ENCODE peak calls at places on chromosomes 2 and 18, in four cellular contexts. J, T, O and W are unnamed samples.

GRCh38 chr2:226256709-226257401 is 542.8 kb downstream of the IRS1 start:
- DNase-seq in O (no peak), T (no peak), J (no peak), W (no peak)

GRCh38 chr2:219269362-219270054 is 9.7 kb upstream of the DNAJB2 start:
- DNase-seq in J (peak; percentile 81), O (peak; percentile 38), T (peak; percentile 66), W (no peak)

GRCh38 chr2:191166756-191167445 is 16.1 kb upstream of the STAT4 start:
- DNase-seq in T (no peak), O (no peak), J (no peak), W (no peak)

GRCh38 chr18:31248783-31249521 is 69.0 kb upstream of the DSG1 start:
- DNase-seq in O (no peak), T (no peak), J (no peak), W (no peak)

GRCh38 chr18:59505311-59505710 is 146.2 kb upstream of the LMAN1 start:
- DNase-seq in O (no peak), J (no peak), T (no peak), W (no peak)

GRCh38 chr18:32712860-32713259 is 60.0 kb downstream of the KLHL14 start:
- DNase-seq in O (no peak), J (no peak), T (no peak), W (no peak)

GRCh38 chr2:108810993-108811957 is 24.7 kb downstream of the CCDC138 start:
- DNase-seq in O (no peak), J (no peak), T (no peak), W (no peak)

GRCh38 chr2:18454692-18455255 is 105.7 kb downstream of the RDH14 start:
- DNase-seq in T (no peak), J (no peak), O (no peak), W (no peak)

GRCh38 chr2:25491966-25492532 is 150.3 kb upstream of the DNMT3A start:
- DNase-seq in O (no peak), J (no peak), T (no peak), W (no peak)

GRCh38 chr2:62505649-62506420 is at the start of gene TMEM17:
- DNase-seq in O (peak; percentile 97), J (peak; percentile 96), T (peak; percentile 93), W (peak; percentile 94)

GRCh38 chr2:230325316-230326243 is 1.4 kb upstream of the SP140L start:
- DNase-seq in J (no peak), T (no peak), O (no peak), W (no peak)

GRCh38 chr2:223943561-223944008 is 1.6 kb downstream of the WDFY1 start:
- DNase-seq in T (no peak), J (no peak), O (no peak), W (no peak)

GRCh38 chr2:69054431-69054830 is 41.5 kb downstream of the ANTXR1 start:
- DNase-seq in J (no peak), T (no peak), O (no peak), W (no peak)

GRCh38 chr2:114265256-114265655 is 177.2 kb upstream of the DPP10 start:
- DNase-seq in T (no peak), J (no peak), O (no peak), W (no peak)

GRCh38 chr2:240139666-240140393 is 628 bp downstream of the OTOS start:
- DNase-seq in O (peak; percentile 64), J (peak; percentile 49), T (peak; percentile 34), W (no peak)

GRCh38 chr2:18473241-18473841 is 87.1 kb downstream of the RDH14 start:
- DNase-seq in T (no peak), J (no peak), O (no peak), W (peak; percentile 21)

GRCh38 chr2:233831011-233831721 is 23.2 kb downstream of the HJURP start:
- DNase-seq in J (peak; percentile 66), O (peak; percentile 53), T (no peak), W (no peak)

GRCh38 chr2:55232084-55232862 is at the start of the genes CLHC1 and RPS27A:
- DNase-seq in T (peak; percentile 93), J (peak; percentile 96), O (peak; percentile 98), W (peak; percentile 93)

GRCh38 chr18:24560511-24560981 is 100.1 kb downstream of the HRH4 start:
- DNase-seq in T (no peak), O (no peak), J (no peak), W (no peak)

GRCh38 chr2:72129676-72130340 is 17.9 kb downstream of the CYP26B1 start:
- DNase-seq in T (no peak), O (no peak), J (no peak), W (no peak)

GRCh38 chr2:140600116-140600515 is 1530.7 kb downstream of the LRP1B start:
- DNase-seq in J (no peak), O (no peak), T (no peak), W (no peak)

GRCh38 chr2:186349508-186349907 is 136.6 kb upstream of the ZC3H15 start:
- DNase-seq in T (no peak), O (no peak), J (no peak), W (no peak)

GRCh38 chr18:7722955-7723354 is 155.8 kb downstream of the PTPRM start:
- DNase-seq in O (no peak), J (no peak), T (no peak), W (no peak)

GRCh38 chr18:74896390-74896991 is 298.8 kb downstream of the ZNF407 start:
- DNase-seq in O (no peak), J (no peak), T (no peak), W (no peak)

GRCh38 chr2:106572541-106573148 is 85.5 kb downstream of the CD8B2 start:
- DNase-seq in T (no peak), O (no peak), J (no peak), W (no peak)

GRCh38 chr18:49561377-49562193 is at the start of gene LIPG:
- DNase-seq in O (no peak), T (peak; percentile 58), J (peak; percentile 77), W (no peak)

GRCh38 chr2:30412392-30413321 is 34.4 kb upstream of the LCLAT1 start:
- DNase-seq in O (no peak), J (peak; percentile 77), T (no peak), W (peak; percentile 63)

GRCh38 chr2:8146329-8147048 is 535.4 kb upstream of the ID2 start:
- DNase-seq in J (no peak), O (no peak), T (no peak), W (no peak)

GRCh38 chr18:34592961-34593382 is 117.1 kb upstream of the DTNA start:
- DNase-seq in J (peak; percentile 76), O (peak; percentile 84), T (peak; percentile 44), W (peak; percentile 53)

GRCh38 chr2:18271370-18272147 is 288.9 kb downstream of the RDH14 start:
- DNase-seq in J (peak; percentile 52), T (no peak), O (no peak), W (no peak)

GRCh38 chr2:133710613-133711012 is 142.3 kb upstream of the NCKAP5 start:
- DNase-seq in T (no peak), J (no peak), O (no peak), W (no peak)

GRCh38 chr2:239379641-239380170 is 21.1 kb downstream of the HDAC4 start:
- DNase-seq in J (peak; percentile 72), T (peak; percentile 42), O (peak; percentile 73), W (no peak)

GRCh38 chr2:25492726-25493125 is 151.0 kb upstream of the DNMT3A start:
- DNase-seq in J (no peak), O (no peak), T (no peak), W (no peak)

GRCh38 chr2:184923751-184924150 is 325.4 kb downstream of the ZNF804A start:
- DNase-seq in J (no peak), O (no peak), T (no peak), W (no peak)
- H3K9me3 ChIP-seq in J (no peaks in the 10 kb centered on the region), O (no peaks in the 10 kb centered on the region), T (no peaks in the 10 kb centered on the region), W (peaks cover 72% of the 10 kb centered on the region)

DNA sequence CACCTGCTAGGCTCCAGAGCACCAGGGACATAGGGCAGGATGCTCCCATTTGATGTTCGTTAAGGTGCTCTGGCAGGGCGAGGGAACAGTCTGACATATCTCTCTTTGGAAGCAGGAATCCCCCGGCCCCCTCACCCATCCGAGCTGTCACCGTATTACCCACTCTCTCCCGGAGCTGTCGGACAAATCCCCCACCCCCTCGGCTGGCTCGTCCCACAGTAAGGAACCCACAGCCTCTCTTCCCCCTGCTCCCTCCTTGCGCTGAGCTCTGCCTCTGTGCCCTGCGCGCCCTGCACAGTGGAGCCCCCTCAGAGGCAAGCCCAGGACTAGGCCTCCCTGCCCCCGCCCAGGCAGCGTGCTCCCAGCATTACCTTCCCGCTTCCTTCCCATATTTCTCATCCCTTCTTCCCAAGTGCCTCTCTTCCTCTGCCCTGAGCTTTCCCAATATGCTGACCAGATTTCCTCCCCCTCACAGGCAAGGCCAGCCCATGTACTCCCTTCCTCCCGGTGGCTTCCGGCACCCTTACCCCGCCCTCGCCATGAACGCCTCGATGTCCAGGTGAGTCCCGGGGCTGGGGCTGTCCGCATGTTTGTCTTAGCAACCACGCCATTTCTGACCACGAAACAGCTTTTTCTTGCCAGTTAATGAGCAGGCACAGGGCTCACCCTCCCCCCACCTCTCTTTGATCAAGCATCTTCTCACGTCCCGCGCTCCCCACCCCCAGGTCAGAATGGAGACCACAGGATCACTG is 23.8 kb downstream of the TGOLN2 start:
- DNase-seq in T (no peak), O (peak; percentile 63), J (no peak), W (no peak)
- H3K4me3 ChIP-seq in T (no peak overlapping the region), O (no peak overlapping the region), J (no peak overlapping the region), W (no peak overlapping the region)

DNA sequence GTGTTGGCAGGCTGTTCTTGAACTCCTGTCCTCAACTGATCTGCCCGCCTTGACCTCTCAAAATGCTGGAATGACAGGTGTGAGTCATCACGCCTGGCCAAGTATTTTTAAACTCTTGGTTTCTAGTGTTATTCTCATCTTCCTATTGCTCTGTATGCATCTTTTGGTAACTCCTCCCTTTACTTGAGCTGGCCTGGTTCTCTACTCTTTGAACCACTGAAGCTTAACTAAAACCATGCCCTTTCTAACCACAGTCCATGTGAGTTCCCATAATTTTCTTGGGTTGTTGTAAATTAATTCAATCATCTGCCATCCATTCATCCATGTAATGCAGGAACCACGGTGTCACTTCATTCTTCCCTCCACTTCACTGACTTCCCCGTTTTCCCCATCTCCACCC is 1131.3 kb downstream of the DPP10 start:
- DNase-seq in T (no peak), O (no peak), J (no peak), W (no peak)
- H3K9me3 ChIP-seq in T (no peaks in the 10 kb centered on the region), O (peaks cover 1% of the 10 kb centered on the region), J (no peaks in the 10 kb centered on the region), W (peaks cover 3% of the 10 kb centered on the region)

GRCh38 chr18:4196358-4196757 is 258.7 kb downstream of the DLGAP1 start:
- DNase-seq in T (no peak), O (no peak), J (no peak), W (no peak)

GRCh38 chr18:4203525-4203924 is 251.6 kb downstream of the DLGAP1 start:
- DNase-seq in O (no peak), J (no peak), T (no peak), W (no peak)

GRCh38 chr18:4204151-4204720 is 250.9 kb downstream of the DLGAP1 start:
- DNase-seq in J (no peak), T (no peak), O (no peak), W (no peak)

GRCh38 chr18:4200399-4200798 is 254.7 kb downstream of the DLGAP1 start:
- DNase-seq in J (no peak), T (no peak), O (no peak), W (no peak)
- H3K4me3 ChIP-seq in J (no peak overlapping the region), T (no peak overlapping the region), O (no peak overlapping the region), W (no peak overlapping the region)

DNA sequence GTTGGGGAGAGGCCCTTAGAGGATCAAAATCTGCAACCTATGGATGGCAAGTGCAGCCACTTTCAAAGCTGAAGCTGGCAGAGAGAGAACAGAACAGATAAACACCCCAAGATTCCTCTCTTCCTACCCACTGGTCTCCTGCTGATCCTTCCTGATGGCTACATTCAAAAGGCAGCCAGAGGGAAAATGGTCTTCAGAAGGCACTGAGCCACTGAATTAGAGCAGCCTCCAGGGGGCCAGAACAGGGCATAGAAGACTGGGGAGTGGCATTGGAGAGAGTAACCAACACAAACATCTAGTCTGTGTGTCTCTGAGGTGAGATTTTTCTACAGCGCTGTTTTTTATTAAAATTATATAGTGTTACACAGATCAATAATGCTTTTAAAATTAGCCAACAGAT is 432.6 kb downstream of the PARD3B start:
- DNase-seq in J (no peak), O (no peak), T (no peak), W (no peak)
- H3K9me3 ChIP-seq in J (no peaks in the 10 kb centered on the region), O (no peaks in the 10 kb centered on the region), T (no peaks in the 10 kb centered on the region), W (no peaks in the 10 kb centered on the region)